ENCODE peak calls at places on chromosomes 11 and 22, in seven cellular contexts. C is left lung; S is CD4-positive, alpha-beta memory T cell; K is adrenal gland; H is stomach; T is mucosa of descending colon; P is HepG2. B is an unnamed sample.

GRCh38 chr22:35217541-35217940 is 39.8 kb upstream of the HMGXB4 start:
- DNase-seq in P (no peak), S (no peak), T (no peak), C (no peak), K (no peak), H (no peak), B (no peak)

GRCh38 chr11:63871962-63872832 is 33.3 kb downstream of the MARK2 start:
- DNase-seq in T (peak; percentile 74), H (peak; percentile 87), K (peak; percentile 96), C (peak; percentile 93), S (no peak), P (peak; percentile 96), B (no peak)

GRCh38 chr11:86183694-86184093 is 60.9 kb upstream of the EED start:
- DNase-seq in P (no peak), S (no peak), C (no peak), T (no peak), H (no peak), K (no peak), B (no peak)

GRCh38 chr22:48357196-48357595 is 1470.5 kb downstream of the BRD1 start:
- DNase-seq in P (no peak), T (no peak), C (no peak), K (no peak), S (no peak), H (no peak), B (no peak)

GRCh38 chr22:31625661-31626426 is 36.2 kb downstream of the PISD start:
- DNase-seq in C (no peak), S (no peak), K (peak; percentile 90), H (peak; percentile 62), P (no peak), T (peak; percentile 57), B (no peak)

GRCh38 chr11:77668760-77669159 is 31.2 kb upstream of the CLNS1A start:
- DNase-seq in P (no peak), H (no peak), K (no peak), T (no peak), C (no peak), S (no peak), B (no peak)

GRCh38 chr22:46079861-46080821 is 70.2 kb upstream of the PPARA start:
- DNase-seq in T (peak; percentile 72), H (peak; percentile 67), S (no peak), K (peak; percentile 82), P (no peak), C (peak; percentile 73), B (no peak)

GRCh38 chr22:48554893-48555552 is 1272.7 kb downstream of the BRD1 start:
- DNase-seq in S (no peak), T (no peak), P (no peak), C (no peak), H (no peak), K (no peak), B (no peak)

GRCh38 chr11:122656631-122657101 is 1.1 kb downstream of the UBASH3B start:
- DNase-seq in C (peak; percentile 63), P (no peak), S (peak; percentile 29), T (peak; percentile 62), H (peak; percentile 64), K (peak; percentile 32), B (peak; percentile 47)

GRCh38 chr11:63534895-63535461 is 1.6 kb upstream of the PLAAT4 start:
- DNase-seq in C (no peak), K (no peak), H (no peak), S (peak; percentile 37), T (no peak), P (no peak), B (no peak)

DNA sequence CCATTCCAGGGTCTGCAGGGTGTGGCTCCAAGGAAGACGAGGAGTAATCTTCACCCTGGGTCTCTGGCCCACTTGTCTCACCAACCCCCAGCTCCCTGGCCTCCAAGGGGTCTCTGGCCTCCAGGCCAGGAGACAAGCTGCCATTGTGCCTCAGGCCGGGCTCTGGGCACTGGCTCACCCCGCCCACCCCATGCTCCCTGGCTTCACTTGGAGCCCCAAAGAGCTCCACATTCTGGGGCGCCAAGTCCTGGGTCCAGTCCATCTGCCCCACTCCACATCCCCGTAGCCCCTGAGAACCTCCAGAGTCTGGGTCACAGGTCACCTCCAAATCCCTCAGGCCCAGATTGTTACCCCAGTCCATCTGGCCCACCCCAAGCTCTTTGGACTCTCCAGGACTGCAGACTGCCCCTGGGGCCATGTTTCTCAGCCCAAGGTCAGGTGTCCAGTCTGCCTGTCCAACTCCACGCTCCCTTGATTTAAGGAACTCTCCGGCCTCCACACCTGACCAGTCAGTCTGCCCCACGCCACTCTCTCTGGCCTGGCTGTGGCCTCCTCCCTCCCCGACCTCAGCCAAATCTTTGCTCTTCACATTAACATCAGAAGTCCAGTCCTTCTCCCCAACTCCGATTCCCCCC is 16.2 kb downstream of the TNKS1BP1 start:
- DNase-seq in T (peak; percentile 45), H (no peak), S (no peak), C (no peak), K (no peak), P (no peak), B (no peak)
- H3K4me1 ChIP-seq in T (peaks cover 34% of the 10 kb centered on the region), H (peaks cover 100% of the 10 kb centered on the region), S (peaks cover 17% of the 10 kb centered on the region), C (peaks cover 88% of the 10 kb centered on the region), K (peaks cover 94% of the 10 kb centered on the region), P (peaks cover 90% of the 10 kb centered on the region), B (no peaks in the 10 kb centered on the region)

DNA sequence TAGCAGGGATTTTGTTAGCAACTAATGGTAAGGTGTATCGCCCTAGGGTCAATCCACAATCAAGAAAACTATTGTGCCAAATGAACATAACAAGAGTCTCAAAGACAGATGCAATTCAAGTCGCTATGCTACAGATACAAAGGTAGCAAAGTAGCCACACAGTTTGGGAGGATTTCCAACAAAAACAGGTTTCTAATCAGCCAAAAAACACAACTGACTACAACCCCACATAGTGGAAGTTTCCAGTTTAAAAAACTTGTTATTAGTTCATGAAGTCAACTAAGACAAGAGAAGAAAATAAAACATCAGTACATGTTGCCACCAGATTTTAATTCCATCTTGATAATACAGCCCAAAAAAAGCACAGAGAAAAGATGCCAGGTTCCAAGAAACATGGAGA is 38.0 kb downstream of the MYH9 start:
- DNase-seq in C (no peak), P (no peak), S (no peak), H (no peak), K (no peak), T (no peak), B (no peak)
- H3K4me1 ChIP-seq in C (peaks cover 97% of the 10 kb centered on the region), P (peaks cover 93% of the 10 kb centered on the region), S (peaks cover 94% of the 10 kb centered on the region), H (peaks cover 96% of the 10 kb centered on the region), K (peaks cover 69% of the 10 kb centered on the region), T (peaks cover 45% of the 10 kb centered on the region), B (peaks cover 63% of the 10 kb centered on the region)

DNA sequence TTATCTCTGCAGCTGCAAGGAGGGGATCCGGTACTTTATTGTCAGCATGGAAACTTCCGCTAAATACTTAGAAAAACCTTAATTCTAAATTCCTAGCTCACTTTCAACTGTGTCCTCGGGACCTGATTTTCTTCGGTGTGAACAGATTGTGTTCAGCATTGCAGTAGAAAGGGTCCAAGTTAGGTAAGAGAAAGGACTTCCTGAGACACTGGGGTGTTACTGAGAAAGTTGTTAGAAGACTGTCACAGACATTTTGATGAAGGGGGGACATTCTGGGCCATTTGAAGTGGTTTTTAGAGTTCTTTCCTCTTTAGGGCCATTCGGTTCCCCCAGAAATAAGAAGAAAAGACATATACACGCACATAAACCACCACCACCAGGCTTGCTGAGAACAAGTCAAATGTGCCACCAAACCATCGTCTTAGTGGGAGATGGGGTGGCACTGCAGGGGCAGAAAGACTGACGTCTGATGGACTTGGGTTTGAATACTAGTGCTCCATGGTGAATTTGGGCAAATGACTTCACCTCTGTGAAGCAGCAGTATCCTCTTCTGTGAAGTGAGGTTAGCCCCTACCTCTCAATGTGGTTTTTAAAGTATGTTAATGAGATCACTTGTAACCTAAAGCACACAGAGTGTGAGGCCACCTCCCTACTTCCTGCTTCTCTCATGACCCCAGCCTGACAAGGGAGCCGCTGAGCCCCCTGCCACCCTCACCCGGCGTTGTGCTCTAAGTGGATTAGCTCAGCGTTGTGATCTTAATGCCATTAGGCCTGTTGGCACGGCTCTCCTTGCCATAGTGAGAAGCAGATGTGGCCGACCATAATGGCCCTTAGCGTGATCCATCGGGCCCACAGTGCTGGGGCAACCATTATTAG is 14.2 kb downstream of the ZBTB16 start:
- DNase-seq in K (no peak), S (peak; percentile 55), P (no peak), H (no peak), C (no peak), T (no peak), B (no peak)
- H3K4me1 ChIP-seq in K (peaks cover 94% of the 10 kb centered on the region), S (peaks cover 49% of the 10 kb centered on the region), P (peaks cover 21% of the 10 kb centered on the region), H (peaks cover 97% of the 10 kb centered on the region), C (peaks cover 95% of the 10 kb centered on the region), T (peaks cover 22% of the 10 kb centered on the region), B (peaks cover 48% of the 10 kb centered on the region)

GRCh38 chr22:42645341-42645937 is 3.8 kb downstream of the CYB5R3 start:
- DNase-seq in S (no peak), C (no peak), P (no peak), T (no peak), K (peak; percentile 72), H (peak; percentile 44), B (no peak)
- H3K4me1 ChIP-seq in S (peaks cover 50% of the 10 kb centered on the region), C (peaks cover 83% of the 10 kb centered on the region), P (peaks cover 83% of the 10 kb centered on the region), T (peaks cover 66% of the 10 kb centered on the region), K (peaks cover 78% of the 10 kb centered on the region), H (peaks cover 82% of the 10 kb centered on the region), B (peaks cover 16% of the 10 kb centered on the region)

B was measured in naive thymus-derived CD4-positive, alpha-beta T cell.